ENCODE peak calls at places on chromosomes 13 and 19, in five cellular contexts. One of them, this sample, is unnamed.

GRCh38 chr19:18502633-18503294 is 19.1 kb downstream of the ELL start:
- DNase-seq in mesenchymal stem cell: no peak
- DNase-seq in neuronal stem cell: no peak
- DNase-seq in H9: no peak
- DNase-seq in H1: no peak
- DNase-seq in this sample: no peak

GRCh38 chr19:12840091-12841079 is 2.1 kb downstream of the MAST1 start:
- DNase-seq in neuronal stem cell: peak
- DNase-seq in H1: peak
- DNase-seq in H9: peak
- DNase-seq in mesenchymal stem cell: peak
- DNase-seq in this sample: peak

GRCh38 chr13:33910267-33910666 is 92.3 kb downstream of the RFC3 start:
- DNase-seq in H1: no peak
- DNase-seq in neuronal stem cell: no peak
- DNase-seq in H9: no peak
- DNase-seq in mesenchymal stem cell: no peak
- DNase-seq in this sample: no peak

GRCh38 chr19:39502640-39503417 is 4.1 kb downstream of the DLL3 start:
- DNase-seq in mesenchymal stem cell: peak
- DNase-seq in neuronal stem cell: peak
- DNase-seq in H1: no peak
- DNase-seq in H9: peak
- DNase-seq in this sample: peak

GRCh38 chr19:17332677-17333581 is 1.7 kb downstream of the ANO8 start:
- DNase-seq in mesenchymal stem cell: peak
- DNase-seq in H9: peak
- DNase-seq in H1: peak
- DNase-seq in neuronal stem cell: no peak
- DNase-seq in this sample: peak

GRCh38 chr13:46281779-46282178 is 70.1 kb downstream of the LRRC63 start:
- DNase-seq in mesenchymal stem cell: no peak
- DNase-seq in neuronal stem cell: no peak
- DNase-seq in H9: no peak
- DNase-seq in H1: no peak
- DNase-seq in this sample: no peak

GRCh38 chr13:94346261-94347019 is 133.0 kb downstream of the DCT start:
- DNase-seq in mesenchymal stem cell: no peak
- DNase-seq in neuronal stem cell: no peak
- DNase-seq in H9: no peak
- DNase-seq in H1: no peak
- DNase-seq in this sample: no peak

GRCh38 chr19:50482271-50482855 is 5.7 kb upstream of the GARIN5A start:
- DNase-seq in H1: no peak
- DNase-seq in neuronal stem cell: no peak
- DNase-seq in H9: no peak
- DNase-seq in mesenchymal stem cell: no peak
- DNase-seq in this sample: no peak

GRCh38 chr13:79973533-79973963 is 367.4 kb downstream of the SPRY2 start:
- DNase-seq in H1: no peak
- DNase-seq in mesenchymal stem cell: no peak
- DNase-seq in H9: no peak
- DNase-seq in neuronal stem cell: no peak
- DNase-seq in this sample: no peak

GRCh38 chr19:44585371-44586141 is 27.8 kb upstream of the IGSF23 start:
- DNase-seq in neuronal stem cell: no peak
- DNase-seq in H9: no peak
- DNase-seq in H1: no peak
- DNase-seq in mesenchymal stem cell: no peak
- DNase-seq in this sample: peak

GRCh38 chr19:41175825-41176734 is 16.9 kb upstream of the CYP2S1 start:
- DNase-seq in H9: peak
- DNase-seq in mesenchymal stem cell: peak
- DNase-seq in neuronal stem cell: no peak
- DNase-seq in H1: peak
- DNase-seq in this sample: peak

DNA sequence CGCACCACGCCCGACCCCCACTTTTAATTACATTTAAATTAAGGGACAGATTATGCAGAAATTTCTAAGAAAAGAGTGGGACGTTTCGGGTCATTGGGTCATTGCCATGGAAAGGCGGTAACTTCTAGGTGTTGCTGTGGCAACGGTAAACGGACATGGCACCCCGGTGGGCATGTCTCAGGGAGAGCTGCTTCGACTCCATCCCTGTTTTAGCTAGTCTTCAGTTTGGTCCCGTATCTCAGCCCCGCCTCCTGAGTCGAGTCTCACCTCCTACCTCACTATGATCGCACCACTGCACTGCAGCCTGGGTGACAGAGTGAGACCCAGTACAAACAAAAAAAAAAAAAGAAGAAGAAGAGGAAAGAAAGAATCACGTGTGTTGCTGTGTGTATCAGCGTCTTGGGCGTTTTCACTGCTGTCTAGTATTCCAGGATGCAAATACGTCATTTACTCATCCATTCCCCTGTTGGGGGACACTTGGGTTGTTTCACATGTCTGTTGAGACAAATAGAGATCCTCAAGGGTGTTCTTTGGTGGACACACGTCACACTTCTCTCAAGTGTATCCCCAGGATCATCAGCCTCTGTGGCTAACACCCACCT is 41.7 kb downstream of the CELF5 start:
- DNase-seq in H1: no peak
- DNase-seq in H9: no peak
- DNase-seq in mesenchymal stem cell: no peak
- DNase-seq in neuronal stem cell: no peak
- DNase-seq in this sample: no peak
- H3K14ac ChIP-seq in H1: no peak
- H3K14ac ChIP-seq in H9: no peak
- H3K14ac ChIP-seq in mesenchymal stem cell: no peak
- H3K14ac ChIP-seq in neuronal stem cell: no peak
- H3K14ac ChIP-seq in this sample: no peak

GRCh38 chr13:37134411-37135041 is 29.1 kb upstream of the CSNK1A1L start:
- DNase-seq in mesenchymal stem cell: peak
- DNase-seq in H1: no peak
- DNase-seq in H9: no peak
- DNase-seq in neuronal stem cell: no peak
- DNase-seq in this sample: peak
- H3K18ac ChIP-seq in mesenchymal stem cell: peak
- H3K18ac ChIP-seq in H1: no peak
- H3K18ac ChIP-seq in H9: no peak
- H3K18ac ChIP-seq in neuronal stem cell: no peak
- H3K18ac ChIP-seq in this sample: no peak

DNA sequence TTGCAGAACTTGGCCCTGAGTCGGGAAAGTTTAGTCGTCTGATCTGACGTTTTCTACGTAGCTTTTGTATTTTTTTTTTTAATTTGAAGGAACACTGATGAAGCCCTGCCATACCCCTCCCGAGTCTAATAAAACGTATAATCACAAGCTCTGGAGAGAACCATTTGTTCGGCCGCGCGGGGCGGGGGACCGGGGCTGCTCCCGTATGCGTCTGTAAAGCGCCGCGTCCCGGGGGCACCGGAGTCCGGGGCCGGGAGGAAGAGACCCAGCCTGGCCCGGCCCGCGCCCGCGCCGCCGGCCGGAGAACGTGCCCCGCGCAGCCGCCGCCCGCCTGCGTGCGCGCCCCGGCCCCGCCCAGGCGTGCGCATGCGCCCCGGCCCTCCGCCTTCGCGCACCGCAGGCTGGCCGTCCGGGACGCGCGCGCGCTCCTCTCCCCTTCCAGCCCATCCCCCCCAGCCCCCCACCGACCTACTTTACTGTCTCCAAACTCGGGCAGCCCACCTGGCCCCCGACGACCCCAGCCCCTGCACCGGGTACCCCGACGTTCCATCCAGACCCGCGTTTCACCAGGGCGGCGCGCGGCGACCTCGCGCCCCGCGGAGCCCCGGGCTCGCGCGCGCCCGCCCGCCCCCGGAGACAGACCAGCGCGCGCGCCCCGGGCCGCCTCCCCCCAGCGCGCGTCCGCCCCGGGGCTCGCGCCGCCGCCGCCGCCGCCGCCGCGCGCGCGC is 780 bp upstream of the USF2 start:
- DNase-seq in mesenchymal stem cell: peak
- DNase-seq in neuronal stem cell: peak
- DNase-seq in H1: no peak
- DNase-seq in H9: peak
- DNase-seq in this sample: peak
- H3K14ac ChIP-seq in mesenchymal stem cell: peak
- H3K14ac ChIP-seq in neuronal stem cell: no peak
- H3K14ac ChIP-seq in H1: no peak
- H3K14ac ChIP-seq in H9: peak
- H3K14ac ChIP-seq in this sample: peak

GRCh38 chr19:13881692-13882418 is 4.9 kb downstream of the NANOS3 start:
- DNase-seq in neuronal stem cell: no peak
- DNase-seq in H9: no peak
- DNase-seq in mesenchymal stem cell: peak
- DNase-seq in H1: no peak
- DNase-seq in this sample: peak

GRCh38 chr19:13882841-13883240 is 5.9 kb downstream of the NANOS3 start:
- DNase-seq in H9: no peak
- DNase-seq in mesenchymal stem cell: no peak
- DNase-seq in neuronal stem cell: no peak
- DNase-seq in H1: no peak
- DNase-seq in this sample: no peak

GRCh38 chr19:13882419-13882795 is 5.5 kb downstream of the NANOS3 start:
- DNase-seq in mesenchymal stem cell: no peak
- DNase-seq in H1: no peak
- DNase-seq in neuronal stem cell: no peak
- DNase-seq in H9: no peak
- DNase-seq in this sample: no peak

GRCh38 chr19:13880059-13880672 is 3.2 kb downstream of the NANOS3 start:
- DNase-seq in H9: peak
- DNase-seq in neuronal stem cell: peak
- DNase-seq in H1: peak
- DNase-seq in mesenchymal stem cell: peak
- DNase-seq in this sample: peak

DNA sequence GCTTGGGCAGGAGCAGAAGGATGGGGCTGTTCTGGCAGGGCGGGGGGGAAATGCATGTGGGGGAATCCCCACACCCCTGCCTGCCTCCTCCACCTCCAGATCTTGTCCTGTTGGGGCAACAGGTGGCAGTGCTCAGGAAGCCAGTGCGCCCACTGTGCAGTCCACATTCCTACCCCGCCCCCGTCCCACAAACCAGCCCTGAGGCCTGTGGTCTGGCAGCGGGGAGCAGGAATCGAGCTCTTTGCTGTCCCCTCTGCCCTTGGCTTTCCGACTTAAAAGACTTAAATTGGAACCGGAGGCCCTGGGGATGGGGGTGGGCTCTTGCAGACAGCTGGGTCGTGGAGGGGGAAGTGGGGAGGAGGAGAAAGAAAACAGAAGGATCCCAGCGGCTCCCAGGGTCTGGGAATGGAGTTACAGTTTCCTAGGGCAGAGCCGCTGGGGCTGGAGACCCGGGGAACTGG is 4.3 kb downstream of the NANOS3 start:
- DNase-seq in mesenchymal stem cell: peak
- DNase-seq in H9: peak
- DNase-seq in H1: peak
- DNase-seq in neuronal stem cell: no peak
- DNase-seq in this sample: peak
- H3K18ac ChIP-seq in mesenchymal stem cell: peak
- H3K18ac ChIP-seq in H9: peak
- H3K18ac ChIP-seq in H1: peak
- H3K18ac ChIP-seq in neuronal stem cell: peak
- H3K18ac ChIP-seq in this sample: peak

GRCh38 chr19:29741776-29742175 is 26.7 kb upstream of the C19orf12 start:
- DNase-seq in mesenchymal stem cell: no peak
- DNase-seq in H1: no peak
- DNase-seq in H9: no peak
- DNase-seq in neuronal stem cell: no peak
- DNase-seq in this sample: no peak

GRCh38 chr19:29741226-29741625 is 26.2 kb upstream of the C19orf12 start:
- DNase-seq in H1: no peak
- DNase-seq in H9: no peak
- DNase-seq in neuronal stem cell: no peak
- DNase-seq in mesenchymal stem cell: no peak
- DNase-seq in this sample: no peak

GRCh38 chr19:29731331-29731850 is 16.3 kb upstream of the C19orf12 start:
- DNase-seq in H1: no peak
- DNase-seq in neuronal stem cell: no peak
- DNase-seq in mesenchymal stem cell: no peak
- DNase-seq in H9: no peak
- DNase-seq in this sample: no peak

GRCh38 chr19:29737461-29738000 is 22.5 kb upstream of the C19orf12 start:
- DNase-seq in H1: no peak
- DNase-seq in neuronal stem cell: no peak
- DNase-seq in H9: no peak
- DNase-seq in mesenchymal stem cell: no peak
- DNase-seq in this sample: no peak

DNA sequence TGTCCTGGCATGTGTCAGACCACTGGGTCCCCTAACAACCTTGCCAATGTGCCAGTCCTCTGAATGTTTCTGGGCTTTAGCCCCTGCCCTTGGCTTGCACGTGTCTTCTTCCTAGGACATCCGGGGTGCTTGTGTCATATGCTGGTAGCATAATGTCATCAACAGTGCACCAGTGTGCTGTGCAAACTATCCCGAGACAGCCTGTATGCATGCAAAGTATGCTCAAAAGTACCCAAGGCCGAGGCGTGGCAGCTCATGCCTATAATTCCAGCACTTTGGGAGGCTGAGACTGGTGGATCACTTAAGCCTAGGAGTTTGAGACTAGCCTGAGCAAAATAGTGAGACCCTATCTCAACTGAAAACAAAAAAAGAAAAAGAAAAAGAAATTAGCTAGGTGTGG is 20.8 kb upstream of the C19orf12 start:
- DNase-seq in H1: no peak
- DNase-seq in H9: no peak
- DNase-seq in mesenchymal stem cell: no peak
- DNase-seq in neuronal stem cell: no peak
- DNase-seq in this sample: no peak
- H3K14ac ChIP-seq in H1: no peak
- H3K14ac ChIP-seq in H9: no peak
- H3K14ac ChIP-seq in mesenchymal stem cell: no peak
- H3K14ac ChIP-seq in neuronal stem cell: no peak
- H3K14ac ChIP-seq in this sample: no peak

GRCh38 chr19:21463449-21464105 is 41.8 kb upstream of the ZNF429 start:
- DNase-seq in H9: peak
- DNase-seq in H1: peak
- DNase-seq in neuronal stem cell: peak
- DNase-seq in mesenchymal stem cell: no peak
- DNase-seq in this sample: no peak
- H3K18ac ChIP-seq in H9: peak
- H3K18ac ChIP-seq in H1: peak
- H3K18ac ChIP-seq in neuronal stem cell: peak
- H3K18ac ChIP-seq in mesenchymal stem cell: no peak
- H3K18ac ChIP-seq in this sample: no peak

This sample was measured in IMR-90.